ENCODE peak calls at places on chromosomes 16 and 17, in four cellular contexts. O is HepG2, K is GM12878, G is K562. Y is an unnamed sample.

GRCh38 chr17:18235743-18236256 is 10.4 kb downstream of the LLGL1 start:
- DNase-seq in O (no peak), K (no peak), G (no peak), Y (no peak)

GRCh38 chr17:50884354-50885311 is 18.5 kb upstream of the TOB1 start:
- DNase-seq in O (peak), K (no peak), G (peak), Y (no peak)

GRCh38 chr16:74830646-74831045 is 56.0 kb upstream of the FA2H start:
- DNase-seq in O (no peak), K (no peak), G (no peak), Y (no peak)

GRCh38 chr16:87924937-87925670 is 11.2 kb downstream of the CA5A start:
- DNase-seq in O (no peak), K (no peak), G (no peak), Y (no peak)

GRCh38 chr16:15766918-15767317 is 89.9 kb downstream of the MYH11 start:
- DNase-seq in O (no peak), K (no peak), G (no peak), Y (no peak)

GRCh38 chr16:20727181-20727580 is 14.4 kb downstream of the THUMPD1 start:
- DNase-seq in O (no peak), K (no peak), G (no peak), Y (no peak)

GRCh38 chr16:2584742-2585650 is 47.2 kb downstream of the PDPK1 start:
- DNase-seq in O (no peak), K (no peak), G (no peak), Y (no peak)

GRCh38 chr17:43900183-43900857 is 7.0 kb downstream of the MPP2 start:
- DNase-seq in O (peak), K (no peak), G (peak), Y (peak)

GRCh38 chr17:47686276-47686635 is 7.7 kb upstream of the TBKBP1 start:
- DNase-seq in O (no peak), K (no peak), G (no peak), Y (no peak)

GRCh38 chr16:75305364-75306101 is 54.1 kb upstream of the BCAR1 start:
- DNase-seq in O (peak), K (peak), G (peak), Y (no peak)

GRCh38 chr16:79612207-79612606 is 11.7 kb upstream of the MAF start:
- DNase-seq in O (no peak), K (no peak), G (no peak), Y (no peak)

GRCh38 chr16:68287276-68288251 is 23.2 kb downstream of the SLC7A6OS start:
- DNase-seq in O (no peak), K (no peak), G (no peak), Y (no peak)

GRCh38 chr16:3131755-3132377 is 3.0 kb upstream of the ZNF213 start:
- DNase-seq in O (peak), K (no peak), G (peak), Y (peak)

GRCh38 chr16:67150833-67151396 is at the start of gene B3GNT9:
- DNase-seq in O (peak), K (no peak), G (peak), Y (peak)

GRCh38 chr17:73192894-73193701 is at the start of gene COG1:
- DNase-seq in O (peak), K (no peak), G (peak), Y (peak)

GRCh38 chr16:29858974-29859373 is 4.1 kb downstream of the CDIPT start:
- DNase-seq in O (no peak), K (no peak), G (no peak), Y (no peak)

GRCh38 chr16:8571061-8571596 is 19.2 kb downstream of the TMEM114 start:
- DNase-seq in O (peak), K (no peak), G (no peak), Y (no peak)

GRCh38 chr17:78258323-78259229 is 27.1 kb downstream of the TMEM235 start:
- DNase-seq in O (peak), K (no peak), G (peak), Y (no peak)

GRCh38 chr16:85415196-85415988 is 197.7 kb upstream of the GSE1 start:
- DNase-seq in O (no peak), K (no peak), G (no peak), Y (no peak)

GRCh38 chr17:17062356-17062755 is 20.1 kb downstream of the MPRIP start:
- DNase-seq in O (no peak), K (no peak), G (no peak), Y (no peak)

GRCh38 chr17:22671110-22671509 is 978.8 kb downstream of the KCNJ18 start:
- DNase-seq in O (no peak), K (no peak), G (no peak), Y (no peak)

GRCh38 chr17:76296186-76296585 is 11.9 kb downstream of the QRICH2 start:
- DNase-seq in O (no peak), K (no peak), G (no peak), Y (no peak)

GRCh38 chr17:3594976-3595375 is 14.2 kb downstream of the TRPV1 start:
- DNase-seq in O (no peak), K (no peak), G (no peak), Y (no peak)

GRCh38 chr16:57051696-57052228 is 40.6 kb upstream of the CPNE2 start:
- DNase-seq in O (no peak), K (no peak), G (no peak), Y (no peak)

GRCh38 chr16:1453316-1453715 is 9.0 kb upstream of the CCDC154 start:
- DNase-seq in O (no peak), K (no peak), G (no peak), Y (no peak)

GRCh38 chr17:79970576-79971068 is 65.0 kb downstream of the TBC1D16 start:
- DNase-seq in O (peak), K (no peak), G (no peak), Y (peak)

GRCh38 chr17:67194134-67194533 is 50.9 kb downstream of the HELZ start:
- DNase-seq in O (peak), K (no peak), G (no peak), Y (no peak)

GRCh38 chr17:12422632-12423031 is 243.1 kb upstream of the MYOCD start:
- DNase-seq in O (no peak), K (no peak), G (no peak), Y (no peak)

GRCh38 chr17:35750526-35751395 is 2.3 kb downstream of the GAS2L2 start:
- DNase-seq in O (no peak), K (no peak), G (peak), Y (no peak)

GRCh38 chr17:8320990-8321389 is 10.9 kb downstream of the ARHGEF15 start:
- DNase-seq in O (no peak), K (no peak), G (no peak), Y (no peak)

GRCh38 chr16:24539850-24540484 is 601 bp downstream of the RBBP6 start:
- DNase-seq in O (no peak), K (no peak), G (no peak), Y (no peak)

GRCh38 chr17:1726626-1727257 is 2.2 kb downstream of the WDR81 start:
- DNase-seq in O (no peak), K (no peak), G (no peak), Y (no peak)

GRCh38 chr17:1727258-1727789 is 2.8 kb downstream of the WDR81 start:
- DNase-seq in O (no peak), K (no peak), G (no peak), Y (no peak)

GRCh38 chr17:1725642-1726511 is 1.4 kb downstream of the WDR81 start:
- DNase-seq in O (no peak), K (no peak), G (no peak), Y (no peak)

GRCh38 chr17:1724869-1725641 is 551 bp downstream of the WDR81 start:
- DNase-seq in O (no peak), K (no peak), G (no peak), Y (peak)

GRCh38 chr17:1724351-1724868 is at the start of gene WDR81:
- DNase-seq in O (peak), K (no peak), G (peak), Y (peak)
- TF ChIP-seq ATF3 in O (no peak), K (peak), G (no peak), Y (no peak)

GRCh38 chr16:64952177-64952576 is 169.7 kb downstream of the CDH11 start:
- DNase-seq in O (no peak), K (no peak), G (no peak), Y (no peak)

GRCh38 chr16:64951193-64951592 is 170.7 kb downstream of the CDH11 start:
- DNase-seq in O (no peak), K (no peak), G (no peak), Y (no peak)

GRCh38 chr16:64950731-64951130 is 171.1 kb downstream of the CDH11 start:
- DNase-seq in O (no peak), K (no peak), G (no peak), Y (no peak)

GRCh38 chr16:64950262-64950661 is 171.6 kb downstream of the CDH11 start:
- DNase-seq in O (no peak), K (no peak), G (no peak), Y (peak)

DNA sequence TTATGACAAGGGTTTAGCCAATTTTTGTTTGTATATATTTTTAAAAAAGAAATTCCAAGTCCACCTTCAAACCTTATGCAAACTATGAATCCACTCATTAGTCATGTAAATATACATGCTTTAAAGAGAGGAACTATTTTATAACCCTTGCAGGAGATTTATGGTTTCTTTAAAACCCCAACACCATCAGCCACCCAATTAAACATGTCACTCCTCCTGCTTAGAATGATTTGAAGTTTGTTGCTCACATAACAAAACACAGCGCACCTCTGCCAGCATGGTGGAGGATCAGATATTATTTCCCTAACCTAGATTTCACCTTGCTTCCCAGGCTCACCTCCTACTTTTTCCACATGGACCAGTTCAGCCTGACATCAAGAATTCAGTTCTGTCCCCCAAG is 170.2 kb downstream of the CDH11 start:
- DNase-seq in O (no peak), K (no peak), G (no peak), Y (no peak)
- TF ChIP-seq ATF2 in O (no peak), K (no peak), G (no peak), Y (no peak)

GRCh38 chr17:28744802-28745051 is 916 bp downstream of the TRAF4 start:
- DNase-seq in O (no peak), K (no peak), G (peak), Y (no peak)

GRCh38 chr17:28745777-28746473 is 2.1 kb downstream of the TRAF4 start:
- DNase-seq in O (no peak), K (no peak), G (no peak), Y (peak)

GRCh38 chr17:28744104-28744801 is 442 bp downstream of the TRAF4 start:
- DNase-seq in O (peak), K (no peak), G (peak), Y (peak)

GRCh38 chr17:28746611-28747045 is 2.8 kb downstream of the TRAF4 start:
- DNase-seq in O (no peak), K (no peak), G (peak), Y (peak)

GRCh38 chr17:28745052-28745776 is 1.4 kb downstream of the TRAF4 start:
- DNase-seq in O (peak), K (no peak), G (peak), Y (peak)
- TF ChIP-seq CREM in O (no peak), K (no peak), G (no peak), Y (no peak)

DNA sequence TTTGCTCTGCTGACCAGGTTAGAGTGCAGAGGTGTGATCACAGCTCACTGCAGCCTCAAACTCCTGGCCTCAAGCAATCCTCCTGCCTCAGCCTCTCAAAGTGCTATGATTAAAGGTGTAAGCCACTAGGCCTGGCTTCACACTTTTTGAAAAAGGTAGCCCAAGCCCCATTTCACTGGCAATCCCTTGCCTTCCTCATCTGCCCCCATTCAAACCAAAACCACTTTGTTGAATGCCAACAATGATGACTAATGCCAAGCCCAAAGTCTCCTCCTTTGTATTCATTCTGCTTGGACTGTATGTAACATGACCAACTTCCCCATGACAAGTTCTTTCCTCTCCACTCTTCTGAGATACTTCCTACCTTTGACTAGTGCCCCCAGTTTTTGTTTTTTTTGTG is 33.1 kb downstream of the N4BP1 start:
- DNase-seq in O (peak), K (no peak), G (no peak), Y (no peak)
- TF ChIP-seq ATF3 in O (no peak), K (no peak), G (no peak), Y (no peak)

Y was measured in WTC11.